ENCODE peak calls at places on chromosome 16, in ten cellular contexts. U, Z, O, T, A, E, C, Q, M and J are unnamed samples.

GRCh38 chr16:50301626-50302471 is 35.5 kb downstream of the ADCY7 start:
- DNase-seq in O (no peak), T (no peak), C (no peak), U (peak), E (no peak), A (no peak), M (peak), Z (peak), Q (peak), J (peak)

GRCh38 chr16:3444032-3444388 is 530 bp downstream of the NAA60 start:
- DNase-seq in U (peak), Q (peak), C (no peak), A (peak), O (peak), M (peak), E (no peak), Z (no peak), T (peak), J (peak)

GRCh38 chr16:30775381-30776099 is 11.5 kb downstream of the ZNF629 start:
- DNase-seq in Q (peak), M (peak), E (peak), O (peak), C (peak), Z (peak), T (peak), A (peak), U (peak), J (no peak)

GRCh38 chr16:72999541-73000019 is 48.3 kb downstream of the ZFHX3 start:
- DNase-seq in C (no peak), M (no peak), E (no peak), O (no peak), T (no peak), U (no peak), A (no peak), Z (no peak), Q (no peak), J (no peak)

GRCh38 chr16:54930034-54930938 is at the start of gene IRX5:
- DNase-seq in C (peak), E (peak), Z (peak), O (peak), U (peak), A (peak), M (peak), Q (peak), T (peak), J (peak)

GRCh38 chr16:1290032-1290431 is 19.4 kb upstream of the UBE2I start:
- DNase-seq in E (no peak), O (no peak), Q (no peak), U (no peak), A (no peak), C (no peak), T (no peak), M (no peak), Z (no peak), J (no peak)

GRCh38 chr16:576823-577201 is 7.0 kb downstream of the PIGQ start:
- DNase-seq in U (no peak), C (no peak), M (no peak), O (no peak), T (no peak), Q (no peak), A (no peak), Z (no peak), E (no peak), J (no peak)

GRCh38 chr16:425740-426114 is 278 bp downstream of the RAB11FIP3 start:
- DNase-seq in A (no peak), E (no peak), T (no peak), M (no peak), O (no peak), Q (no peak), Z (no peak), C (no peak), U (no peak), J (no peak)

GRCh38 chr16:23182206-23182674 is 305 bp upstream of the SCNN1G start:
- DNase-seq in E (no peak), O (peak), M (peak), C (no peak), A (peak), Q (peak), Z (peak), T (peak), U (peak), J (no peak)

GRCh38 chr16:64132190-64132589 is 989.7 kb downstream of the CDH11 start:
- DNase-seq in A (no peak), M (no peak), E (no peak), Q (no peak), Z (no peak), O (no peak), T (no peak), C (no peak), U (no peak), J (no peak)

GRCh38 chr16:48164907-48165715 is 9.3 kb upstream of the ABCC12 start:
- DNase-seq in E (peak), Z (peak), A (peak), Q (peak), T (peak), C (no peak), O (peak), U (peak), M (peak), J (no peak)

GRCh38 chr16:3654249-3654991 is at the start of gene DNASE1:
- DNase-seq in E (no peak), T (peak), O (peak), A (peak), M (peak), Z (peak), U (peak), Q (peak), C (no peak), J (no peak)

GRCh38 chr16:75763250-75763649 is 37.0 kb upstream of the CPHXL start:
- DNase-seq in T (no peak), M (no peak), O (no peak), Q (no peak), C (no peak), A (no peak), Z (no peak), E (no peak), U (no peak), J (no peak)

GRCh38 chr16:66324785-66325184 is 41.7 kb upstream of the CDH5 start:
- DNase-seq in O (no peak), Q (no peak), C (no peak), A (no peak), U (peak), M (peak), T (no peak), E (no peak), Z (peak), J (no peak)

GRCh38 chr16:47866431-47866830 is 289.4 kb downstream of the ABCC12 start:
- DNase-seq in A (no peak), Z (no peak), O (no peak), Q (no peak), U (no peak), E (no peak), T (no peak), M (no peak), C (no peak), J (no peak)

GRCh38 chr16:27965801-27966200 is 97.7 kb downstream of the GSG1L start:
- DNase-seq in A (no peak), C (no peak), T (no peak), U (no peak), E (no peak), O (no peak), M (no peak), Z (no peak), Q (no peak), J (no peak)

GRCh38 chr16:56580391-56581048 is 8.8 kb upstream of the MT3 start:
- DNase-seq in C (no peak), U (no peak), E (no peak), A (no peak), Z (no peak), T (no peak), Q (no peak), O (no peak), M (no peak), J (no peak)

GRCh38 chr16:63904182-63904581 is 1217.7 kb downstream of the CDH11 start:
- DNase-seq in U (no peak), E (no peak), C (no peak), M (no peak), O (no peak), Q (no peak), T (no peak), Z (no peak), A (no peak), J (no peak)

GRCh38 chr16:89722392-89723278 is 1.3 kb downstream of the ZNF276 start:
- DNase-seq in U (peak), A (peak), T (peak), Q (peak), Z (no peak), E (no peak), C (no peak), O (peak), M (peak), J (no peak)

GRCh38 chr16:15829460-15829859 is 27.4 kb downstream of the MYH11 start:
- DNase-seq in A (peak), Q (peak), T (no peak), U (no peak), E (peak), Z (no peak), M (peak), O (peak), C (no peak), J (no peak)

GRCh38 chr16:49382916-49383315 is 9.3 kb downstream of the C16orf78 start:
- DNase-seq in M (no peak), E (no peak), O (peak), A (no peak), Q (no peak), T (peak), C (no peak), U (no peak), Z (no peak), J (no peak)

GRCh38 chr16:17159616-17160015 is 311.1 kb downstream of the XYLT1 start:
- DNase-seq in T (no peak), M (no peak), C (no peak), A (no peak), E (no peak), O (no peak), U (no peak), Z (no peak), Q (no peak), J (no peak)

GRCh38 chr16:17161034-17161433 is 309.7 kb downstream of the XYLT1 start:
- DNase-seq in M (no peak), C (no peak), Q (no peak), O (no peak), U (no peak), T (no peak), Z (no peak), A (no peak), E (no peak), J (no peak)

GRCh38 chr16:17155936-17156335 is 314.8 kb downstream of the XYLT1 start:
- DNase-seq in O (no peak), T (no peak), A (no peak), Q (no peak), C (no peak), E (no peak), U (no peak), M (no peak), Z (no peak), J (no peak)

GRCh38 chr16:17162560-17162959 is 308.2 kb downstream of the XYLT1 start:
- DNase-seq in Z (no peak), Q (peak), A (no peak), E (no peak), M (no peak), T (no peak), C (no peak), U (no peak), O (no peak), J (no peak)

GRCh38 chr16:17160285-17160854 is 310.4 kb downstream of the XYLT1 start:
- DNase-seq in Z (no peak), U (no peak), Q (no peak), E (no peak), M (no peak), A (no peak), T (no peak), O (no peak), C (no peak), J (no peak)
- H3K4me3 ChIP-seq in Z (no peak), U (no peak), Q (no peak), E (no peak), M (no peak), A (no peak), T (no peak), O (no peak), C (no peak), J (no peak)

GRCh38 chr16:67664871-67665270 is 1.7 kb downstream of the ENKD1 start:
- DNase-seq in T (no peak), A (no peak), M (no peak), U (no peak), O (no peak), Q (no peak), C (no peak), E (no peak), Z (no peak), J (no peak)

GRCh38 chr16:67664258-67664657 is 2.3 kb downstream of the ENKD1 start:
- DNase-seq in U (no peak), C (no peak), A (no peak), O (no peak), Q (no peak), T (no peak), Z (no peak), M (no peak), E (no peak), J (no peak)

GRCh38 chr16:67663151-67663876 is 2.6 kb downstream of the PARD6A start:
- DNase-seq in C (no peak), M (no peak), T (no peak), Z (peak), Q (no peak), U (peak), A (no peak), E (no peak), O (no peak), J (no peak)

GRCh38 chr16:67662653-67663010 is 1.9 kb downstream of the PARD6A start:
- DNase-seq in C (no peak), T (no peak), Q (no peak), E (no peak), M (no peak), Z (no peak), O (no peak), U (no peak), A (no peak), J (no peak)

DNA sequence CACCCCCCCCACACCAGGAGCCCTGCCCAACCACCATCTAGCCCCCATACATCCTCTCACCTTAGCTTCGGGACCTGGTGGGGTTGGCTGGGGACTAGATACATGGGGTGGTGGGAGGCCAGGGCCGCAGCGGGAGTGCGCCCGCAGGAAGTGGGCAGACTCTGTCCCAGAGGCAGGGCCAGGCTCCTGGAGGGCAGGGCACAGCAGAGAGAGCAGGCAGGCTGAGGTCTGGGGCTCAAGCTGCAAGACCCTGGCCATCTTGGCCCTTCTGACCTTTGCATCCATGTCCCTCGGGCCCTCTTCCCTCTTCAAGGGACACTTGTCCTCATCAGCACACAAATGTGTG is 2.7 kb downstream of the ENKD1 start:
- DNase-seq in U (no peak), E (no peak), A (no peak), O (no peak), T (no peak), M (no peak), Q (no peak), C (no peak), Z (no peak), J (no peak)
- TF ChIP-seq CTCF in U (no peak), E (no peak), A (no peak), O (no peak), T (no peak), M (no peak), Q (no peak), C (no peak), Z (no peak), J (no peak)

GRCh38 chr16:11561440-11561797 is 25.3 kb downstream of the LITAF start:
- DNase-seq in A (no peak), T (no peak), Z (no peak), O (no peak), E (no peak), C (peak), U (no peak), M (no peak), Q (no peak), J (no peak)
- H3K4me3 ChIP-seq in A (no peak), T (no peak), Z (no peak), O (peak), E (no peak), C (no peak), U (no peak), M (no peak), Q (no peak), J (no peak)

GRCh38 chr16:77066896-77067496 is 124.0 kb upstream of the MON1B start:
- DNase-seq in Z (no peak), E (no peak), A (no peak), C (no peak), U (no peak), M (no peak), Q (no peak), O (no peak), T (no peak), J (no peak)

GRCh38 chr16:77062878-77063566 is 128.0 kb upstream of the MON1B start:
- DNase-seq in T (no peak), O (no peak), E (no peak), Q (no peak), M (no peak), Z (no peak), A (no peak), U (no peak), C (no peak), J (no peak)

GRCh38 chr16:77060614-77061013 is 130.4 kb upstream of the MON1B start:
- DNase-seq in E (no peak), C (no peak), A (no peak), M (no peak), Z (no peak), U (no peak), Q (no peak), O (no peak), T (no peak), J (no peak)

GRCh38 chr16:77063617-77064016 is 127.4 kb upstream of the MON1B start:
- DNase-seq in U (no peak), Q (no peak), M (no peak), Z (no peak), A (no peak), O (no peak), T (no peak), C (no peak), E (no peak), J (no peak)

GRCh38 chr16:77064037-77064436 is 127.0 kb upstream of the MON1B start:
- DNase-seq in U (no peak), Z (no peak), M (no peak), T (no peak), C (no peak), A (no peak), Q (no peak), E (no peak), O (no peak), J (no peak)
- TF ChIP-seq CTCF in U (no peak), Z (no peak), M (no peak), T (no peak), C (no peak), A (no peak), Q (no peak), E (no peak), O (no peak), J (no peak)

GRCh38 chr16:87918314-87918713 is 18.0 kb downstream of the CA5A start:
- DNase-seq in U (no peak), M (no peak), T (no peak), E (peak), Z (no peak), C (no peak), A (no peak), Q (peak), O (no peak), J (no peak)
- H3K4me3 ChIP-seq in U (no peak), M (no peak), T (no peak), E (peak), Z (no peak), C (no peak), A (no peak), Q (no peak), O (no peak), J (no peak)

GRCh38 chr16:82793550-82794244 is 166.9 kb downstream of the CDH13 start:
- DNase-seq in Q (peak), M (no peak), E (no peak), U (no peak), C (no peak), T (no peak), Z (no peak), A (no peak), O (no peak), J (no peak)

GRCh38 chr16:82792704-82793103 is 165.9 kb downstream of the CDH13 start:
- DNase-seq in M (no peak), Z (no peak), C (no peak), O (no peak), U (no peak), Q (no peak), T (no peak), A (no peak), E (no peak), J (no peak)

GRCh38 chr16:82801361-82801760 is 174.6 kb downstream of the CDH13 start:
- DNase-seq in O (no peak), A (no peak), U (peak), M (no peak), Q (no peak), C (no peak), E (no peak), T (peak), Z (no peak), J (no peak)

GRCh38 chr16:82796047-82796446 is 169.3 kb downstream of the CDH13 start:
- DNase-seq in A (no peak), Z (no peak), M (no peak), O (no peak), Q (no peak), U (no peak), T (no peak), C (no peak), E (no peak), J (no peak)
- TF ChIP-seq CTCF in A (no peak), Z (no peak), M (no peak), O (no peak), Q (no peak), U (no peak), T (no peak), C (no peak), E (no peak), J (no peak)

GRCh38 chr16:86512860-86513470 is 2.6 kb downstream of the FOXF1 start:
- DNase-seq in T (no peak), M (peak), Z (no peak), O (no peak), A (no peak), U (no peak), Q (no peak), C (no peak), E (no peak), J (no peak)
- H3K4me3 ChIP-seq in T (no peak), M (peak), Z (no peak), O (peak), A (peak), U (peak), Q (peak), C (peak), E (no peak), J (peak)

DNA sequence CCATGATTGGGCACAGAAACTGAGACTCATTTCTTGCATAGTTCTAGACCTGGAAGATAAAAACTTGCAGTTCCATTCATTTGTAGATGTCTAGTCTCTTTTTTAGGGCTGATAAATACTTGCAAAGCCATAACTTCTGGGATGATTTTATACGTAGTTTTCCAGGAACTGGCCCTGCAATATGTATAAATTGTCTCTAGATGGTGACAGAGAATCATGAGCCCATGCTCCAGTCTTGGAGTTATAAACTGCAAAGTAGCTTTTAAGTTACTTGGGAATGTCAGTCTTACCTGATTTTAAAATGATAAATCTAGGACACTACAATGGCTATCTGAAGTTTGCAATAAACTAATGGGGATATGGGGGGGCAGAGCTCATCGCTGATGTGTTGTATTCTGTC is 3.0 kb upstream of the ADAMTS18 start:
- DNase-seq in C (no peak), O (no peak), E (no peak), U (peak), Z (no peak), M (no peak), A (no peak), T (no peak), Q (peak), J (no peak)
- TF ChIP-seq CTCF in C (no peak), O (no peak), E (no peak), U (peak), Z (peak), M (no peak), A (no peak), T (no peak), Q (peak), J (no peak)

DNA sequence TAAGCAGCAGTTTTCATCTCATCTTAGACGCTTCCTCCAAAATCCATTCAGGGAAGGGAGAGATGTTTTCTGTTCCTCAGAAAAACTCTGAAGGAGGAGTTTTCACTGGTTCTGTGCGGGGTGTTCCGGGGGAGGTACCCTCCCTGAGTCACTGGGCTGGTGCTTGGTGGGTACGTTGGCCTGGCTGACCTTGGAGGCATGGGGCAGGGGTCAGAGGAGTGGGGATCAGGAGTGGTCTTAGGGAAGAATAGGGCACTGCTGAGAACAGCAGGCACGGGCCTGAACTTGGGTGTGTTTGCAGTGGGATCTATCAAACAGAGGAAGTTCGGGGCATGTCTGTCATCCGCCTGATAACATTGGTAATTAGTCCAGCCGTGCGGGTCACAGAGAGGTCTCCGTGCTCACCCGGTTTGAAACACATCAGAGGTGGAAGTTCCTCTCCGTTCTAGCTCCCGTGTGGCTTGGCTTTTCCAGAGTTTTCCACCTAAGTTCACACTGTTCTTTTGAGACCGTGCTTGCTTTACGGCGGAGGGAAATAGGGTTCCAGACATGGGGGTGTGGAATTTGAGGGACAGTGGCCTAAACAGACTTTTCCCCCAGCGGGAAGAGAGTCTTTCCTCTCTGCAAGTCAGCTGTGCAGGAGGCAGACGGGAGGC is 59.7 kb upstream of the CIBAR2 start:
- DNase-seq in T (no peak), M (no peak), Q (no peak), Z (no peak), C (no peak), A (no peak), E (no peak), O (no peak), U (no peak), J (no peak)
- H3K4me3 ChIP-seq in T (no peak), M (no peak), Q (peak), Z (no peak), C (peak), A (peak), E (peak), O (peak), U (peak), J (peak)